ENCODE peak calls at places on chromosomes 7 and 10, in ten cellular contexts. M is breast epithelium, T is A549, W is tibial artery, U is MM.1S, H is body of pancreas, E is gastrocnemius medialis, L is psoas muscle, B is sigmoid colon, F is cardiac muscle cell. N is an unnamed sample. For H3K4me1, the result is how much of the 10 kb centered on the place peaks cover.

GRCh38 chr10:78139336-78139735 is 105.7 kb downstream of the RPS24 start:
- DNase-seq in M (no peak), U (no peak), H (no peak), E (no peak), W (no peak), F (no peak), T (no peak), L (no peak), B (no peak), N (no peak)

GRCh38 chr7:122203814-122204213 is 59.8 kb upstream of the AASS start:
- DNase-seq in M (no peak), L (no peak), F (no peak), E (no peak), B (no peak), T (no peak), W (no peak), U (no peak), H (no peak), N (no peak)

GRCh38 chr10:94546058-94546595 is 539 bp downstream of the HELLS start:
- DNase-seq in H (no peak), B (no peak), L (no peak), M (no peak), U (peak), T (peak), F (peak), E (no peak), W (no peak), N (no peak)

GRCh38 chr7:143322646-143323343 is 6.9 kb downstream of the CLCN1 start:
- DNase-seq in F (no peak), W (no peak), E (no peak), M (no peak), T (no peak), U (no peak), B (no peak), L (peak), H (no peak), N (no peak)

GRCh38 chr10:102712089-102712488 is 2.1 kb downstream of the ARL3 start:
- DNase-seq in W (no peak), U (peak), B (no peak), M (no peak), F (no peak), T (no peak), E (no peak), H (no peak), L (no peak), N (no peak)

GRCh38 chr10:30027057-30028005 is 32.1 kb downstream of the JCAD start:
- DNase-seq in W (no peak), E (no peak), H (peak), T (no peak), U (peak), L (peak), F (no peak), M (peak), B (peak), N (peak)

GRCh38 chr7:12800501-12800900 is 113.1 kb downstream of the ARL4A start:
- DNase-seq in B (no peak), E (no peak), U (no peak), H (no peak), L (no peak), M (no peak), F (peak), W (no peak), T (no peak), N (no peak)

GRCh38 chr7:71886066-71886465 is 526.1 kb downstream of the CALN1 start:
- DNase-seq in L (no peak), E (no peak), M (no peak), B (no peak), U (no peak), W (no peak), T (no peak), F (no peak), H (no peak), N (no peak)

GRCh38 chr10:3803295-3803883 is 18.4 kb upstream of the KLF6 start:
- DNase-seq in B (no peak), U (no peak), L (no peak), F (peak), E (no peak), T (no peak), H (peak), W (no peak), M (no peak), N (no peak)

GRCh38 chr10:11724938-11725776 is 17.0 kb upstream of the ECHDC3 start:
- DNase-seq in T (peak), F (peak), E (no peak), B (no peak), U (peak), H (no peak), W (no peak), M (no peak), L (no peak), N (no peak)

GRCh38 chr7:115097175-115097671 is 175.3 kb downstream of the MDFIC start:
- DNase-seq in B (no peak), L (no peak), H (no peak), F (peak), T (no peak), M (no peak), E (no peak), W (no peak), U (no peak), N (no peak)

GRCh38 chr10:271201-271600 is 135.9 kb downstream of the ZMYND11 start:
- DNase-seq in W (no peak), T (no peak), U (no peak), L (no peak), M (no peak), B (no peak), E (no peak), F (peak), H (no peak), N (no peak)

GRCh38 chr7:93902777-93903423 is 3.5 kb upstream of the GNGT1 start:
- DNase-seq in W (no peak), L (no peak), M (no peak), U (peak), E (no peak), F (peak), B (no peak), H (no peak), T (no peak), N (no peak)

GRCh38 chr10:62681211-62681940 is 123.1 kb upstream of the ADO start:
- DNase-seq in B (no peak), E (no peak), M (no peak), W (no peak), H (no peak), U (peak), F (peak), T (no peak), L (no peak), N (no peak)

GRCh38 chr7:44380179-44380830 is 54.9 kb upstream of the CAMK2B start:
- DNase-seq in H (no peak), T (no peak), U (no peak), B (no peak), F (no peak), L (no peak), E (no peak), M (peak), W (peak), N (peak)

GRCh38 chr7:129950191-129950940 is 2.4 kb downstream of the UBE2H start:
- DNase-seq in L (no peak), T (no peak), B (peak), W (no peak), F (peak), H (no peak), M (no peak), U (peak), E (no peak), N (no peak)

GRCh38 chr10:88082806-88083596 is 219.6 kb downstream of the PTEN start:
- DNase-seq in B (no peak), M (no peak), T (no peak), W (no peak), H (no peak), U (peak), E (no peak), L (no peak), F (no peak), N (no peak)

GRCh38 chr10:56068040-56068439 is 293.0 kb downstream of the ZWINT start:
- DNase-seq in W (no peak), H (no peak), E (no peak), F (no peak), L (no peak), T (no peak), B (no peak), U (no peak), M (no peak), N (no peak)

GRCh38 chr10:132439025-132439388 is 42.0 kb downstream of the PWWP2B start:
- DNase-seq in M (no peak), F (no peak), U (no peak), H (no peak), W (no peak), E (no peak), B (no peak), L (no peak), T (no peak), N (no peak)
- H3K4me1 ChIP-seq in M (under half), F (under half), U (under half), H (under half), W (under half), E (under half), B (under half), L (under half), T (under half), N (under half)

GRCh38 chr7:50208335-50208982 is 96.1 kb upstream of the IKZF1 start:
- DNase-seq in T (no peak), F (no peak), L (no peak), H (no peak), U (no peak), B (no peak), W (no peak), E (no peak), M (no peak), N (no peak)

GRCh38 chr7:50206521-50207250 is 97.8 kb upstream of the IKZF1 start:
- DNase-seq in H (no peak), F (no peak), B (no peak), L (no peak), W (no peak), M (no peak), U (no peak), E (no peak), T (no peak), N (no peak)

GRCh38 chr7:50205011-50205410 is 99.5 kb upstream of the IKZF1 start:
- DNase-seq in U (no peak), E (no peak), W (no peak), H (no peak), L (no peak), M (no peak), F (no peak), B (no peak), T (no peak), N (no peak)

GRCh38 chr7:50207682-50208255 is 96.7 kb upstream of the IKZF1 start:
- DNase-seq in E (no peak), B (no peak), F (no peak), T (no peak), M (no peak), W (no peak), U (no peak), H (no peak), L (no peak), N (no peak)

GRCh38 chr7:50207251-50207564 is 97.3 kb upstream of the IKZF1 start:
- DNase-seq in U (no peak), F (no peak), B (no peak), E (no peak), L (no peak), W (no peak), T (no peak), H (no peak), M (no peak), N (no peak)
- H3K27ac ChIP-seq in U (no peak), F (no peak), B (no peak), E (no peak), L (no peak), W (no peak), T (no peak), H (no peak), M (no peak), N (no peak)

GRCh38 chr7:73366127-73366526 is 38.2 kb downstream of the FKBP6 start:
- DNase-seq in L (no peak), B (no peak), E (no peak), F (no peak), U (no peak), M (no peak), W (no peak), T (no peak), H (no peak), N (no peak)
- TF ChIP-seq CTCF in L (no peak), B (no peak), E (no peak), F (no peak), U (no peak), M (no peak), W (no peak), T (no peak), H (no peak), N (no peak)

DNA sequence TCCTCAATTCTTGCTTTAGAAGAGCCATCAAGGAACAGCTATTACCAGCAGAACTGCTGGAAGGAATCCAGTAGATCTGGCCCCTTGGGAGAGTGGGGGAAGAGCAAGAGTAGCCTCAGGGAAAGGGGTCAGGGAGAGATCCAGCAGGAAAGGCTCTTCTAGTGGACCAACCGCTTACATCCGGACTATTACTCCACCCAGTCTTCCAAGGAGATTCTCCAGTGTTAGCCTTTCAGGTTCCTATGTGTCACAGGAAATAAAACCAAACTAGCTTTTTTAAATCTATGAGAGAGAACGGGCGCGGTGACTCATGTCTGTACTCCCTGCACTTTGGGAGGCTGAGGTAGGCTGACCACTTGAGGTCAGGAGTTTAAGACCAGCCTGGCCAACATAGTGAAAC is 34.3 kb downstream of the TET1 start:
- DNase-seq in T (no peak), E (no peak), H (no peak), W (no peak), F (peak), B (no peak), M (no peak), L (no peak), U (no peak), N (no peak)
- H3K4me1 ChIP-seq in T (under half), E (under half), H (under half), W (under half), F (under half), B (under half), M (under half), L (under half), U (under half), N (under half)

GRCh38 chr10:104416851-104417250 is 63.2 kb downstream of the CFAP58 start:
- DNase-seq in L (no peak), T (no peak), M (no peak), U (no peak), F (no peak), H (no peak), B (no peak), E (no peak), W (no peak), N (no peak)
- H3K27ac ChIP-seq in L (no peak), T (no peak), M (no peak), U (no peak), F (no peak), H (no peak), B (no peak), E (no peak), W (no peak), N (no peak)

DNA sequence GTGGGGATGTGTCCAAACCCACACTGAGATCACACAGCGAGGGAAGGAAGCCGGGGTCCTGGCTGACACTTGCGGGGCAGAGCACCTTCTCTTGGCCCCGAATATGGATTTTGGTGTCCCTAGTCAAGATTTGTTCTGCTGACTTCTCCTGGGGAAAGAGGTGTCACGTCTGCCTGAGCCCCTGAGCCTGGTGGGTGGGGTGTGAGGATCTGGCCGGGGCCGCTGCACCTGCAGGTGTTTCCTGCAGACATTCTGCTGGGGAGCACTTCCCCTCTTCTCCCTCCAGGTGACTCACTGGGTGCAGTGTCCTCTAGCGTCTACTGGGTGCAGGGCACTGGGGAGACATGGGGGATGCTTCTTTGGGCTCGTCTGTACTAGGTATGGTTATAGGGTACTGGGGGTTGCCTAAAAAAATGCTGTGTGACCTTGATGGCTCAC is 99.2 kb downstream of the GRK5 start:
- DNase-seq in H (no peak), M (no peak), W (no peak), U (peak), L (no peak), F (no peak), E (no peak), T (peak), B (no peak), N (no peak)
- TF ChIP-seq CTCF in H (no peak), M (no peak), W (no peak), U (peak), L (no peak), F (peak), E (no peak), T (peak), B (no peak), N (no peak)

GRCh38 chr7:55533050-55533728 is 39.1 kb downstream of the VOPP1 start:
- DNase-seq in E (peak), T (no peak), F (no peak), U (peak), B (no peak), W (no peak), M (no peak), L (no peak), H (no peak), N (no peak)
- H3K4me1 ChIP-seq in E (half or more), T (under half), F (under half), U (half or more), B (half or more), W (under half), M (under half), L (half or more), H (under half), N (under half)